ENCODE peak calls at places on chromosomes 4 and X, in five cellular contexts. L is cardiac muscle cell, Z is endothelial cell, S is dorsolateral prefrontal cortex, J is adrenal gland. C is an unnamed sample.

GRCh38 chr4:66539745-66540144 is 869.5 kb upstream of the EPHA5 start:
- DNase-seq in L (no peak), Z (no peak), J (no peak), S (no peak), C (no peak)

GRCh38 chrX:16683007-16683664 is 29.3 kb downstream of the CTPS2 start:
- DNase-seq in Z (no peak), J (no peak), L (no peak), S (no peak), C (no peak)

GRCh38 chrX:10679387-10679786 is 59.0 kb upstream of the MID1 start:
- DNase-seq in L (no peak), J (no peak), Z (no peak), S (no peak), C (no peak)

GRCh38 chrX:30513284-30513683 is 64.3 kb downstream of the TASL start:
- DNase-seq in Z (no peak), L (peak), J (no peak), S (no peak), C (no peak)

GRCh38 chrX:129786210-129786651 is 6.5 kb downstream of the SASH3 start:
- DNase-seq in Z (no peak), S (no peak), J (no peak), L (no peak), C (peak)

GRCh38 chrX:150680974-150681373 is 12.2 kb upstream of the MTMR1 start:
- DNase-seq in J (peak), Z (no peak), S (no peak), L (peak), C (peak)

GRCh38 chr4:37542749-37543148 is 143.4 kb downstream of the RELL1 start:
- DNase-seq in L (no peak), J (no peak), Z (no peak), S (no peak), C (no peak)

GRCh38 chr4:4668355-4669210 is 126.7 kb upstream of the STX18 start:
- DNase-seq in J (no peak), Z (no peak), L (no peak), S (no peak), C (no peak)

GRCh38 chr4:3176625-3177229 is 72.2 kb upstream of the MSANTD1 start:
- DNase-seq in Z (no peak), J (no peak), S (no peak), L (no peak), C (no peak)

GRCh38 chr4:88661724-88662123 is 35.9 kb downstream of the NAP1L5 start:
- DNase-seq in Z (no peak), S (no peak), L (peak), J (no peak), C (no peak)

GRCh38 chr4:87079967-87080366 is 140.5 kb downstream of the KLHL8 start:
- DNase-seq in J (no peak), L (no peak), Z (no peak), S (no peak), C (no peak)

GRCh38 chr4:118279328-118279727 is 73.5 kb downstream of the PRSS12 start:
- DNase-seq in J (no peak), L (no peak), Z (no peak), S (no peak), C (no peak)

GRCh38 chrX:49272426-49272825 is 2.8 kb downstream of the PPP1R3F start:
- DNase-seq in S (no peak), L (no peak), J (no peak), Z (no peak), C (no peak)

GRCh38 chrX:63428348-63428747 is 77.2 kb upstream of the SPIN4 start:
- DNase-seq in J (no peak), Z (no peak), L (no peak), S (no peak), C (no peak)

GRCh38 chr4:108685036-108685686 is 34.8 kb downstream of the OSTC start:
- DNase-seq in L (peak), Z (no peak), S (no peak), J (no peak), C (no peak)

GRCh38 chrX:116781926-116782325 is 319.1 kb upstream of the CT83 start:
- DNase-seq in Z (no peak), L (no peak), S (no peak), J (no peak), C (no peak)

GRCh38 chr4:6992728-6993655 is 50.2 kb upstream of the TADA2B start:
- DNase-seq in Z (no peak), S (no peak), J (no peak), L (no peak), C (no peak)

GRCh38 chr4:85409251-85409650 is 65.7 kb upstream of the ARHGAP24 start:
- DNase-seq in S (no peak), Z (no peak), J (no peak), L (peak), C (no peak)

GRCh38 chrX:115330498-115331138 is 41.1 kb downstream of the LUZP4 start:
- DNase-seq in L (peak), S (peak), J (peak), Z (peak), C (peak)

GRCh38 chrX:48910926-48911406 is 480 bp downstream of the SLC35A2 start:
- DNase-seq in L (no peak), Z (no peak), J (no peak), S (no peak), C (no peak)

GRCh38 chr4:26061248-26061986 is 147.4 kb downstream of the SMIM20 start:
- DNase-seq in L (peak), Z (peak), S (no peak), J (no peak), C (peak)
- TF ChIP-seq CTCF in L (peak), Z (peak), S (no peak), J (peak), C (peak)

GRCh38 chr4:96170198-96170597 is 330.3 kb downstream of the PDHA2 start:
- DNase-seq in J (no peak), S (no peak), L (no peak), Z (no peak), C (peak)
- TF ChIP-seq CTCF in J (no peak), S (no peak), L (no peak), Z (peak), C (no peak)

GRCh38 chr4:16289872-16290554 is 63.7 kb upstream of the TAPT1 start:
- DNase-seq in S (no peak), L (peak), J (no peak), Z (peak), C (peak)
- TF ChIP-seq CTCF in S (peak), L (peak), J (peak), Z (peak), C (peak)

DNA sequence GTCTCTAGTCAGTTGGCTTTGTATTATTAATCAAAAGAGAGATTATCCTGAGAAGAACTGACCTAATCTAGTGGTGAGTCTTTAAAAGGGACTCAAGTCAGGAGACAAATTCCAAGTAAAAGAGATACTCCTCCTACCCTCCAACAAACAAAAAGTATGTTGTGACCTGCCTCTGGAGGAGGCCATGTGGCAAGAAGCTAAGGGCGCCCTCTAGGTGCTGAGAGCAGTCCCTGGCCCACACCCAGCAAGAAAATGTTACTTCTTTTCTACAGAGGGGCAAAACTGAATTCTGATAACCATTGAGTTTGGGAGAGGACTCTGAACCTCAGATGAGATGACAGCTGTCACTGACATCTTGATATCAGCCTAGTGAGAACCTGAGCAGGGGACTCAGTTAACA is 953.6 kb upstream of the AGA start:
- DNase-seq in S (no peak), L (no peak), Z (no peak), J (no peak), C (no peak)
- TF ChIP-seq CTCF in S (no peak), L (no peak), Z (no peak), J (no peak), C (no peak)

GRCh38 chr4:146292508-146292907 is 78.2 kb downstream of the REELD1 start:
- DNase-seq in Z (no peak), L (no peak), S (no peak), J (no peak), C (no peak)

GRCh38 chr4:146288188-146288587 is 73.8 kb downstream of the REELD1 start:
- DNase-seq in L (no peak), S (no peak), J (no peak), Z (no peak), C (no peak)

DNA sequence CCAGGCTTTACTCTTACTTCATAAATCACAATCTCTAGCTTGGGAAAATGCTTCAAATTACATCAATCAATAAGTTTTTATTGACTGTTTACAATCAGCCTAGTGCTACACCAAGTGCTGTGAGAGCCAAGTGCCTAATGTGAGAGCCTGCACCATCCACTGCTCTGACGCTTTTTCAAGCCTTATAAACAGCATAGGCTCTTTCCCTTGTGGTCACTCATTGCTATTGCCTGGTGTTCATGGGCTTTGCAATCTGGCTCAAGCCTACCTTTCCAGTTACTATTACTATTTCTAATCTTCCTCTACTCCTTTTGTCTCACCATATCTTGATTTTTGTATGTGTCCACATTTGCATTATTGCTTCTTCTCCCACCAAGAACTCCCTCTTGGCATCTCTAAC is 77.0 kb downstream of the REELD1 start:
- DNase-seq in Z (no peak), S (no peak), J (no peak), L (no peak), C (no peak)
- TF ChIP-seq CTCF in Z (no peak), S (no peak), J (no peak), L (no peak), C (no peak)

GRCh38 chrX:104670051-104670450 is 104.1 kb downstream of the IL1RAPL2 start:
- DNase-seq in Z (no peak), S (no peak), J (no peak), L (no peak), C (no peak)

GRCh38 chrX:104669063-104669462 is 103.1 kb downstream of the IL1RAPL2 start:
- DNase-seq in S (no peak), L (no peak), Z (no peak), J (no peak), C (no peak)

GRCh38 chrX:104662694-104663093 is 96.7 kb downstream of the IL1RAPL2 start:
- DNase-seq in S (no peak), L (no peak), J (no peak), Z (no peak), C (no peak)

GRCh38 chrX:104665691-104666090 is 99.7 kb downstream of the IL1RAPL2 start:
- DNase-seq in Z (no peak), L (no peak), J (no peak), S (no peak), C (no peak)

DNA sequence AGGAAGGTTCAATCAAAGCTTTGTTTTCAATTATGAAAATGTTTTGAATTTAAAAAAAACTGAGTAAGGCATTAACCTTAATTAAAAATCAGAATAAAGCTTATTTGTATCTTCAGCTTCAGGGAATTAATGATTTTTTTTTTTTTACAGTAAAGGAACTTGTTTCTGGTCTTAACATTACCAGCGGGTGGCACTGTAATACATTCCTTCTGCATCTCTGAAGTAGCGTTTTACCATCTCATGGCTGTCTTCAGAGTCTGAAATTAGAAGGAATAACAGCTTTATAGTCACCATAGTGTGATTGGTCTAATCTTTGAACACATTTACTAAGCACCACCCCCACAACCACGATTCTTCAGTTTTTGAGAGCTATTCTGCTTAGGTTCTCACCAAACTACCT is 102.6 kb downstream of the IL1RAPL2 start:
- DNase-seq in Z (no peak), S (no peak), L (peak), J (no peak), C (no peak)
- TF ChIP-seq CTCF in Z (no peak), S (peak), L (no peak), J (no peak), C (no peak)

DNA sequence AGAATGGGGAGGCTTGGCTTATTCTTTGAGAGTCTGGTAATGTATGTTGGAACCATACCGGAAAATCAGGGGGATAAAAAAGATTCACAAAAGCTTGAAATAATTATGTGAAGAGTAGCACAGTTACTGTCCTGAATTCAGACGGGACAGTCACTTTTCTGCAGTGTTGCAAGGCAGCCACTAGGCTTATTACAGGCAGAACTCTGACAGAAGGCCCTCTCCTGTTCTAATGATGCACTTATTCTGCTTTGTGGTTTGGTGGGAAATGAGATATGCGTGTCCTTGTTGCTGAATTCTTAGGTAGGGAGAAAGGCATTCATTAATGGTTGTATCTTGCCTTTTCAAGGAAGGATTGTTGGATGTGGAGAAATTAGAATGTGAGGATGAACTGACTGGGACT is 37.2 kb downstream of the GUCY1B1 start:
- DNase-seq in Z (no peak), L (peak), J (no peak), S (no peak), C (no peak)
- TF ChIP-seq CTCF in Z (peak), L (peak), J (peak), S (peak), C (no peak)

GRCh38 chrX:19912-20571 is 261.1 kb upstream of the PLCXD1 start:
- DNase-seq in Z (no peak), S (no peak), J (no peak), L (no peak), C (peak)
- TF ChIP-seq CTCF in Z (no peak), S (no peak), J (no peak), L (no peak), C (no peak)

DNA sequence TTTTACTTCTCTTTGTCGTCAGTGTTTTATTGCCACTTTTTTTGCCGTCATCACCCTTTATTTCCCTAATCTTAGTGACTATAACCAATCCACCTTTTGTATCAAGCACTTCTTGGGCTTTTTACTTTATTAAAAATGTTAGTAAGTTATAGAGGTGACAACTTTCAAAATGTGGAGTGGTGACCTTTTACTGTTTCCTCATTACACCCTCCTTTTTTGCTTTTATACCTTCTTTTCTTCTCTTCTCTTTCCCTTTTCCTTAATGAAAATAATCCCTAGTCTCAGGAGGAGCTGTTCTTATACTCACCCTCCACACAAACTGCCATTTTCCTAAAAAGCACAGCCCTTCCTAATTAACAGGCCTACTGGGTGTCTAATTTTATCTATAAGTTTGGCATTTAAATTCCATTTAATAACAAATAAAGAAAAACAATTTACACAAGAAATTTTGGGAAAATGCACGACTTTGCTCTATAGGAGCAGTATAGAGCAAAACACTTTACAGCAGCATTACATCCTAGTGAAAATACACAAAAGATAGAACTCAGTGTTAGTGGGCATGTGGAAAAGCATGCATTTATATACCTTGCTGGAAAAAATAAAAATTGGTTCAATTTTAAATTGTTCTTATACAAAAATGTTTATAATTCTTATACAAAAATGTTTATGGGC is 27.3 kb downstream of the BBS12 start:
- DNase-seq in Z (no peak), J (no peak), L (peak), S (no peak), C (no peak)
- TF ChIP-seq CTCF in Z (peak), J (no peak), L (peak), S (no peak), C (no peak)

C was measured in GM10248.